ENCODE peak calls at places on chromosomes 12 and 14, in seven cellular contexts. One of them, this sample, is unnamed.

GRCh38 chr14:102917469-102918211 is 4.8 kb upstream of the AMN start:
- DNase-seq in stimulated activated naive CD8-positive, alpha-beta T cell treated with anti-CD3 and anti-CD28 coated beads, Interleukin-15, amount 100 ng/mL, for 72 hours: peak; percentile 66
- DNase-seq in LoVo: no peak
- DNase-seq in activated gamma-delta T cell treated with anti-CD3 and anti-CD28 coated beads, Interleukin-2, amount 50 U/mL, for 16 hours: peak; percentile 39
- DNase-seq in GM18507: peak; percentile 61
- DNase-seq in HEK293T: peak; percentile 78
- DNase-seq in NCI-H1092 treated with DMSO at 0.1 percent for 48 hours: peak; percentile 56
- DNase-seq in this sample: peak; percentile 43

GRCh38 chr14:59305836-59306555 is 117.5 kb downstream of the DAAM1 start:
- DNase-seq in stimulated activated naive CD8-positive, alpha-beta T cell treated with anti-CD3 and anti-CD28 coated beads, Interleukin-15, amount 100 ng/mL, for 72 hours: no peak
- DNase-seq in LoVo: no peak
- DNase-seq in activated gamma-delta T cell treated with anti-CD3 and anti-CD28 coated beads, Interleukin-2, amount 50 U/mL, for 16 hours: no peak
- DNase-seq in GM18507: no peak
- DNase-seq in HEK293T: no peak
- DNase-seq in NCI-H1092 treated with DMSO at 0.1 percent for 48 hours: no peak
- DNase-seq in this sample: no peak

GRCh38 chr14:85387181-85387580 is 142.8 kb upstream of the FLRT2 start:
- DNase-seq in stimulated activated naive CD8-positive, alpha-beta T cell treated with anti-CD3 and anti-CD28 coated beads, Interleukin-15, amount 100 ng/mL, for 72 hours: no peak
- DNase-seq in LoVo: no peak
- DNase-seq in activated gamma-delta T cell treated with anti-CD3 and anti-CD28 coated beads, Interleukin-2, amount 50 U/mL, for 16 hours: no peak
- DNase-seq in GM18507: no peak
- DNase-seq in HEK293T: no peak
- DNase-seq in NCI-H1092 treated with DMSO at 0.1 percent for 48 hours: no peak
- DNase-seq in this sample: no peak

GRCh38 chr12:131251336-131252101 is 297.8 kb downstream of the ADGRD1 start:
- DNase-seq in stimulated activated naive CD8-positive, alpha-beta T cell treated with anti-CD3 and anti-CD28 coated beads, Interleukin-15, amount 100 ng/mL, for 72 hours: no peak
- DNase-seq in LoVo: no peak
- DNase-seq in activated gamma-delta T cell treated with anti-CD3 and anti-CD28 coated beads, Interleukin-2, amount 50 U/mL, for 16 hours: no peak
- DNase-seq in GM18507: no peak
- DNase-seq in HEK293T: peak; percentile 32
- DNase-seq in NCI-H1092 treated with DMSO at 0.1 percent for 48 hours: no peak
- DNase-seq in this sample: no peak

GRCh38 chr12:121787063-121787774 is 6.3 kb downstream of the RHOF start:
- DNase-seq in stimulated activated naive CD8-positive, alpha-beta T cell treated with anti-CD3 and anti-CD28 coated beads, Interleukin-15, amount 100 ng/mL, for 72 hours: no peak
- DNase-seq in LoVo: no peak
- DNase-seq in activated gamma-delta T cell treated with anti-CD3 and anti-CD28 coated beads, Interleukin-2, amount 50 U/mL, for 16 hours: no peak
- DNase-seq in GM18507: no peak
- DNase-seq in HEK293T: no peak
- DNase-seq in NCI-H1092 treated with DMSO at 0.1 percent for 48 hours: no peak
- DNase-seq in this sample: peak; percentile 40

GRCh38 chr12:25089738-25090137 is 105.2 kb downstream of the DNAI7 start:
- DNase-seq in stimulated activated naive CD8-positive, alpha-beta T cell treated with anti-CD3 and anti-CD28 coated beads, Interleukin-15, amount 100 ng/mL, for 72 hours: peak; percentile 22
- DNase-seq in LoVo: no peak
- DNase-seq in activated gamma-delta T cell treated with anti-CD3 and anti-CD28 coated beads, Interleukin-2, amount 50 U/mL, for 16 hours: no peak
- DNase-seq in GM18507: no peak
- DNase-seq in HEK293T: no peak
- DNase-seq in NCI-H1092 treated with DMSO at 0.1 percent for 48 hours: no peak
- DNase-seq in this sample: no peak

GRCh38 chr12:120625557-120626419 is 14.6 kb upstream of the CABP1 start:
- DNase-seq in stimulated activated naive CD8-positive, alpha-beta T cell treated with anti-CD3 and anti-CD28 coated beads, Interleukin-15, amount 100 ng/mL, for 72 hours: peak; percentile 63
- DNase-seq in LoVo: peak; percentile 84
- DNase-seq in activated gamma-delta T cell treated with anti-CD3 and anti-CD28 coated beads, Interleukin-2, amount 50 U/mL, for 16 hours: no peak
- DNase-seq in GM18507: peak; percentile 15
- DNase-seq in HEK293T: peak; percentile 51
- DNase-seq in NCI-H1092 treated with DMSO at 0.1 percent for 48 hours: no peak
- DNase-seq in this sample: no peak

GRCh38 chr14:36768638-36769337 is 107.1 kb downstream of the PAX9 start:
- DNase-seq in stimulated activated naive CD8-positive, alpha-beta T cell treated with anti-CD3 and anti-CD28 coated beads, Interleukin-15, amount 100 ng/mL, for 72 hours: no peak
- DNase-seq in LoVo: no peak
- DNase-seq in activated gamma-delta T cell treated with anti-CD3 and anti-CD28 coated beads, Interleukin-2, amount 50 U/mL, for 16 hours: no peak
- DNase-seq in GM18507: no peak
- DNase-seq in HEK293T: no peak
- DNase-seq in NCI-H1092 treated with DMSO at 0.1 percent for 48 hours: no peak
- DNase-seq in this sample: no peak

GRCh38 chr14:104137297-104138097 is 890 bp upstream of the KIF26A start:
- DNase-seq in stimulated activated naive CD8-positive, alpha-beta T cell treated with anti-CD3 and anti-CD28 coated beads, Interleukin-15, amount 100 ng/mL, for 72 hours: peak; percentile 66
- DNase-seq in LoVo: peak; percentile 66
- DNase-seq in activated gamma-delta T cell treated with anti-CD3 and anti-CD28 coated beads, Interleukin-2, amount 50 U/mL, for 16 hours: peak; percentile 36
- DNase-seq in GM18507: peak; percentile 67
- DNase-seq in HEK293T: peak; percentile 82
- DNase-seq in NCI-H1092 treated with DMSO at 0.1 percent for 48 hours: peak; percentile 67
- DNase-seq in this sample: peak; percentile 38

GRCh38 chr12:105341010-105341409 is 10.5 kb downstream of the C12orf75 start:
- DNase-seq in stimulated activated naive CD8-positive, alpha-beta T cell treated with anti-CD3 and anti-CD28 coated beads, Interleukin-15, amount 100 ng/mL, for 72 hours: no peak
- DNase-seq in LoVo: no peak
- DNase-seq in activated gamma-delta T cell treated with anti-CD3 and anti-CD28 coated beads, Interleukin-2, amount 50 U/mL, for 16 hours: no peak
- DNase-seq in GM18507: no peak
- DNase-seq in HEK293T: no peak
- DNase-seq in NCI-H1092 treated with DMSO at 0.1 percent for 48 hours: no peak
- DNase-seq in this sample: no peak

GRCh38 chr12:117921922-117922777 is 46.6 kb downstream of the KSR2 start:
- DNase-seq in stimulated activated naive CD8-positive, alpha-beta T cell treated with anti-CD3 and anti-CD28 coated beads, Interleukin-15, amount 100 ng/mL, for 72 hours: no peak
- DNase-seq in LoVo: no peak
- DNase-seq in activated gamma-delta T cell treated with anti-CD3 and anti-CD28 coated beads, Interleukin-2, amount 50 U/mL, for 16 hours: no peak
- DNase-seq in GM18507: no peak
- DNase-seq in HEK293T: no peak
- DNase-seq in NCI-H1092 treated with DMSO at 0.1 percent for 48 hours: no peak
- DNase-seq in this sample: no peak

GRCh38 chr12:95634622-95635621 is 83.6 kb upstream of the USP44 start:
- DNase-seq in stimulated activated naive CD8-positive, alpha-beta T cell treated with anti-CD3 and anti-CD28 coated beads, Interleukin-15, amount 100 ng/mL, for 72 hours: no peak
- DNase-seq in LoVo: no peak
- DNase-seq in activated gamma-delta T cell treated with anti-CD3 and anti-CD28 coated beads, Interleukin-2, amount 50 U/mL, for 16 hours: no peak
- DNase-seq in GM18507: no peak
- DNase-seq in HEK293T: no peak
- DNase-seq in NCI-H1092 treated with DMSO at 0.1 percent for 48 hours: peak; percentile 62
- DNase-seq in this sample: no peak

GRCh38 chr14:68451676-68452387 is 341.0 kb downstream of the ZFP36L1 start:
- DNase-seq in stimulated activated naive CD8-positive, alpha-beta T cell treated with anti-CD3 and anti-CD28 coated beads, Interleukin-15, amount 100 ng/mL, for 72 hours: no peak
- DNase-seq in LoVo: no peak
- DNase-seq in activated gamma-delta T cell treated with anti-CD3 and anti-CD28 coated beads, Interleukin-2, amount 50 U/mL, for 16 hours: no peak
- DNase-seq in GM18507: no peak
- DNase-seq in HEK293T: no peak
- DNase-seq in NCI-H1092 treated with DMSO at 0.1 percent for 48 hours: no peak
- DNase-seq in this sample: no peak

GRCh38 chr12:51814311-51815088 is 34.0 kb downstream of the FIGNL2 start:
- DNase-seq in stimulated activated naive CD8-positive, alpha-beta T cell treated with anti-CD3 and anti-CD28 coated beads, Interleukin-15, amount 100 ng/mL, for 72 hours: peak; percentile 80
- DNase-seq in LoVo: peak; percentile 80
- DNase-seq in activated gamma-delta T cell treated with anti-CD3 and anti-CD28 coated beads, Interleukin-2, amount 50 U/mL, for 16 hours: peak; percentile 45
- DNase-seq in GM18507: no peak
- DNase-seq in HEK293T: peak; percentile 44
- DNase-seq in NCI-H1092 treated with DMSO at 0.1 percent for 48 hours: peak; percentile 41
- DNase-seq in this sample: peak; percentile 25

GRCh38 chr12:1890119-1890703 is 28.2 kb downstream of the CACNA2D4 start:
- DNase-seq in stimulated activated naive CD8-positive, alpha-beta T cell treated with anti-CD3 and anti-CD28 coated beads, Interleukin-15, amount 100 ng/mL, for 72 hours: no peak
- DNase-seq in LoVo: no peak
- DNase-seq in activated gamma-delta T cell treated with anti-CD3 and anti-CD28 coated beads, Interleukin-2, amount 50 U/mL, for 16 hours: no peak
- DNase-seq in GM18507: no peak
- DNase-seq in HEK293T: no peak
- DNase-seq in NCI-H1092 treated with DMSO at 0.1 percent for 48 hours: no peak
- DNase-seq in this sample: no peak

GRCh38 chr14:77822741-77823140 is 22.8 kb downstream of the ADCK1 start:
- DNase-seq in stimulated activated naive CD8-positive, alpha-beta T cell treated with anti-CD3 and anti-CD28 coated beads, Interleukin-15, amount 100 ng/mL, for 72 hours: no peak
- DNase-seq in LoVo: no peak
- DNase-seq in activated gamma-delta T cell treated with anti-CD3 and anti-CD28 coated beads, Interleukin-2, amount 50 U/mL, for 16 hours: no peak
- DNase-seq in GM18507: no peak
- DNase-seq in HEK293T: no peak
- DNase-seq in NCI-H1092 treated with DMSO at 0.1 percent for 48 hours: no peak
- DNase-seq in this sample: no peak

GRCh38 chr12:6828671-6829531 is 694 bp downstream of the P3H3 start:
- DNase-seq in stimulated activated naive CD8-positive, alpha-beta T cell treated with anti-CD3 and anti-CD28 coated beads, Interleukin-15, amount 100 ng/mL, for 72 hours: peak; percentile 48
- DNase-seq in LoVo: no peak
- DNase-seq in activated gamma-delta T cell treated with anti-CD3 and anti-CD28 coated beads, Interleukin-2, amount 50 U/mL, for 16 hours: no peak
- DNase-seq in GM18507: no peak
- DNase-seq in HEK293T: peak; percentile 51
- DNase-seq in NCI-H1092 treated with DMSO at 0.1 percent for 48 hours: peak; percentile 33
- DNase-seq in this sample: no peak

This sample was measured in effector CD8-positive, alpha-beta T cell.